ENCODE peak calls at places on chromosome 6, in six cellular contexts. Q is transverse colon, J is DMS53, I is left ventricle myocardium superior, G is glutamatergic neuron, R is A549. X is an unnamed sample.

GRCh38 chr6:36848658-36849441 is 9.6 kb upstream of the CPNE5 start:
- DNase-seq in Q (peak), J (no peak), I (peak), G (peak), R (no peak), X (no peak)

GRCh38 chr6:43943781-43944250 is 173.8 kb downstream of the VEGFA start:
- DNase-seq in Q (no peak), J (peak), I (no peak), G (no peak), R (no peak), X (no peak)

GRCh38 chr6:9583946-9584345 is 830.9 kb downstream of the TFAP2A start:
- DNase-seq in Q (no peak), J (no peak), I (no peak), G (no peak), R (no peak), X (no peak)

GRCh38 chr6:33419580-33420492 is at the start of gene SYNGAP1:
- DNase-seq in Q (peak), J (peak), I (peak), G (peak), R (no peak), X (peak)

GRCh38 chr6:113287396-113287795 is 569.7 kb upstream of the MARCKS start:
- DNase-seq in Q (no peak), J (no peak), I (no peak), G (no peak), R (no peak), X (no peak)

GRCh38 chr6:8944548-8944947 is 509.2 kb upstream of the SLC35B3 start:
- DNase-seq in Q (no peak), J (no peak), I (no peak), G (no peak), R (no peak), X (no peak)

GRCh38 chr6:119446623-119447008 is 97.1 kb upstream of the MAN1A1 start:
- DNase-seq in Q (peak), J (peak), I (no peak), G (no peak), R (no peak), X (no peak)

GRCh38 chr6:117270121-117270959 is 5.0 kb downstream of the VGLL2 start:
- DNase-seq in Q (no peak), J (peak), I (peak), G (peak), R (no peak), X (no peak)

GRCh38 chr6:125197795-125198269 is 44.3 kb downstream of the TPD52L1 start:
- DNase-seq in Q (peak), J (peak), I (peak), G (no peak), R (peak), X (no peak)

GRCh38 chr6:35038076-35038475 is 103.1 kb downstream of the TCP11 start:
- DNase-seq in Q (no peak), J (no peak), I (no peak), G (no peak), R (no peak), X (no peak)

GRCh38 chr6:107618672-107619071 is 128.8 kb downstream of the SOBP start:
- DNase-seq in Q (peak), J (no peak), I (no peak), G (no peak), R (no peak), X (no peak)